ENCODE peak calls at places on chromosomes 12 and 14, in ten cellular contexts. T, R, C, A, N, F, U, E, X and Q are unnamed samples.
A peak's percentile ranks its signal among the peaks of the same experiment; 100 is the strongest.

GRCh38 chr12:68237068-68237467 is 11.5 kb upstream of the IL26 start:
- DNase-seq in F (no peak), X (no peak), E (no peak), A (no peak), N (no peak), R (peak; percentile 38), C (no peak), T (no peak), U (no peak), Q (no peak)

GRCh38 chr12:388547-389137 is 478 bp downstream of the KDM5A start:
- DNase-seq in C (peak; percentile 23), E (peak; percentile 43), X (peak; percentile 55), A (no peak), T (peak; percentile 35), R (peak; percentile 23), F (peak; percentile 19), U (peak; percentile 10), N (no peak), Q (peak; percentile 33)

GRCh38 chr14:103186894-103187586 is 63.8 kb downstream of the TNFAIP2 start:
- DNase-seq in T (no peak), C (no peak), U (no peak), X (no peak), N (no peak), F (peak; percentile 73), E (peak; percentile 49), R (no peak), A (no peak), Q (no peak)

GRCh38 chr12:51247523-51248206 is 9.0 kb downstream of the DAZAP2 start:
- DNase-seq in A (no peak), X (peak; percentile 13), E (no peak), F (no peak), R (no peak), C (no peak), N (no peak), U (no peak), T (no peak), Q (peak; percentile 25)

GRCh38 chr14:102928412-102929348 is 6.2 kb downstream of the AMN start:
- DNase-seq in A (no peak), N (no peak), U (no peak), F (no peak), C (no peak), E (peak; percentile 58), T (no peak), X (peak; percentile 50), R (no peak), Q (peak; percentile 76)

GRCh38 chr12:76586764-76587395 is 27.3 kb upstream of the OSBPL8 start:
- DNase-seq in U (no peak), F (no peak), A (no peak), C (peak; percentile 67), N (no peak), T (peak; percentile 51), E (peak; percentile 54), R (peak; percentile 69), X (peak; percentile 16), Q (no peak)

GRCh38 chr14:53908416-53908815 is 48.2 kb downstream of the BMP4 start:
- DNase-seq in N (no peak), C (no peak), F (no peak), A (no peak), R (no peak), E (no peak), U (no peak), X (no peak), T (no peak), Q (no peak)

GRCh38 chr14:94029250-94029649 is 3.1 kb downstream of the OTUB2 start:
- DNase-seq in U (no peak), F (no peak), C (no peak), A (no peak), E (no peak), T (no peak), X (no peak), R (no peak), N (no peak), Q (no peak)

GRCh38 chr12:14716848-14717444 is 20.5 kb upstream of the GUCY2C start:
- DNase-seq in N (no peak), A (no peak), T (no peak), U (no peak), X (peak; percentile 55), E (peak; percentile 63), F (peak; percentile 41), R (peak; percentile 43), C (peak; percentile 57), Q (peak; percentile 37)

GRCh38 chr14:22558221-22558913 is 30.7 kb downstream of the DAD1 start:
- DNase-seq in A (no peak), R (no peak), F (no peak), U (no peak), C (no peak), X (peak; percentile 30), N (no peak), E (no peak), T (no peak), Q (peak; percentile 41)

GRCh38 chr14:22998324-22999012 is 11.5 kb downstream of the C14orf93 start:
- DNase-seq in U (no peak), A (no peak), C (no peak), T (no peak), X (no peak), N (no peak), E (no peak), R (no peak), F (no peak), Q (peak; percentile 40)

GRCh38 chr14:90828642-90829487 is 12.6 kb upstream of the TTC7B start:
- DNase-seq in R (no peak), C (no peak), U (no peak), X (no peak), E (no peak), F (no peak), N (no peak), A (no peak), T (no peak), Q (no peak)

GRCh38 chr14:61671086-61671485 is 24.2 kb upstream of the HIF1A start:
- DNase-seq in E (no peak), X (no peak), C (no peak), T (no peak), U (no peak), N (no peak), F (no peak), A (no peak), R (no peak), Q (no peak)

GRCh38 chr12:68557011-68557715 is 53.5 kb upstream of the RAP1B start:
- DNase-seq in A (peak; percentile 69), C (peak; percentile 70), F (no peak), R (peak; percentile 28), N (no peak), T (peak; percentile 57), U (no peak), E (no peak), X (no peak), Q (no peak)

GRCh38 chr12:26126340-26127284 is 1.8 kb upstream of the BHLHE41 start:
- DNase-seq in C (peak; percentile 79), T (peak; percentile 85), E (peak; percentile 93), R (peak; percentile 89), F (peak; percentile 81), N (peak; percentile 86), A (no peak), X (peak; percentile 79), U (peak; percentile 84), Q (peak; percentile 87)

GRCh38 chr12:49017764-49018281 is 753 bp downstream of the PRKAG1 start:
- DNase-seq in U (no peak), T (no peak), F (no peak), E (no peak), N (no peak), R (peak; percentile 88), A (no peak), X (no peak), C (peak; percentile 53), Q (no peak)

GRCh38 chr14:56686416-56686815 is 106.8 kb downstream of the TMEM260 start:
- DNase-seq in X (peak; percentile 7), U (no peak), N (peak; percentile 30), E (no peak), C (no peak), R (no peak), F (no peak), T (peak; percentile 7), A (no peak), Q (peak; percentile 37)

GRCh38 chr14:71591929-71592328 is 340.3 kb upstream of the RGS6 start:
- DNase-seq in X (no peak), N (no peak), T (no peak), C (peak; percentile 65), R (peak; percentile 76), A (no peak), E (no peak), F (no peak), U (no peak), Q (no peak)

GRCh38 chr12:65656156-65656885 is 168.0 kb upstream of the HMGA2 start:
- DNase-seq in F (no peak), U (no peak), N (no peak), A (no peak), X (no peak), C (peak; percentile 67), E (no peak), R (no peak), T (no peak), Q (no peak)

GRCh38 chr12:4719821-4720636 is at the start of gene GALNT8:
- DNase-seq in X (no peak), R (no peak), N (no peak), C (no peak), F (no peak), A (no peak), E (peak; percentile 76), U (no peak), T (no peak), Q (no peak)